ENCODE peak calls at places on chromosomes 13 and 19, in ten cellular contexts. Y, E, R, G, O, H, Q, S, P and X are unnamed samples.

GRCh38 chr19:18904334-18905057 is 8.5 kb upstream of the CERS1 start:
- DNase-seq in O (no peak), E (no peak), Y (peak), H (no peak), G (no peak), S (no peak), R (no peak), P (no peak), Q (no peak), X (no peak)

GRCh38 chr13:33204130-33204927 is 81.2 kb downstream of the STARD13 start:
- DNase-seq in S (no peak), Y (peak), R (no peak), H (peak), G (peak), O (no peak), E (no peak), Q (peak), P (peak), X (peak)

GRCh38 chr19:6503407-6504201 is 1.5 kb upstream of the TUBB4A start:
- DNase-seq in P (no peak), R (no peak), G (no peak), H (no peak), Q (no peak), Y (no peak), S (no peak), E (no peak), O (no peak), X (no peak)

GRCh38 chr13:110232756-110233155 is 74.2 kb downstream of the COL4A1 start:
- DNase-seq in O (no peak), P (no peak), S (no peak), Y (peak), Q (no peak), E (peak), R (no peak), H (peak), G (no peak), X (no peak)

GRCh38 chr19:13100031-13100588 is 2.5 kb downstream of the LYL1 start:
- DNase-seq in E (peak), H (no peak), P (no peak), G (no peak), R (no peak), O (no peak), Y (no peak), Q (no peak), S (peak), X (no peak)

GRCh38 chr13:80131204-80131603 is 209.7 kb downstream of the SPRY2 start:
- DNase-seq in R (peak), E (peak), Q (peak), G (no peak), P (peak), S (peak), H (no peak), O (no peak), Y (peak), X (no peak)

GRCh38 chr13:112066624-112067004 is 335 bp upstream of the SOX1 start:
- DNase-seq in Q (no peak), O (no peak), P (no peak), H (peak), Y (peak), E (no peak), G (no peak), S (no peak), R (peak), X (no peak)

GRCh38 chr19:48735031-48735615 is 5.3 kb downstream of the RASIP1 start:
- DNase-seq in Q (no peak), G (no peak), R (peak), E (peak), H (no peak), O (no peak), S (no peak), Y (no peak), P (no peak), X (no peak)